ENCODE peak calls at places on chromosomes 6 and 20, in five cellular contexts. T is heart right ventricle, O is activated T-cell treated with anti-CD3 and anti-CD28 coated beads for 24 hours, A is occipital lobe, I is left lung. D is an unnamed sample.

GRCh38 chr6:78910611-78911134 is 43.3 kb downstream of the IRAK1BP1 start:
- DNase-seq in I (peak), T (peak), A (no peak), O (no peak), D (no peak)

GRCh38 chr20:4592316-4593148 is 129.2 kb upstream of the PRND start:
- DNase-seq in T (peak), I (peak), O (peak), A (no peak), D (peak)

GRCh38 chr6:14739830-14740229 is 506.0 kb upstream of the JARID2 start:
- DNase-seq in A (no peak), T (no peak), I (no peak), O (no peak), D (no peak)

GRCh38 chr20:50559149-50559548 is 49.0 kb downstream of the PTPN1 start:
- DNase-seq in T (no peak), A (no peak), I (no peak), O (no peak), D (no peak)

GRCh38 chr6:125585470-125585869 is 164.0 kb upstream of the HEY2 start:
- DNase-seq in O (no peak), T (no peak), A (no peak), I (no peak), D (no peak)

GRCh38 chr6:156787569-156788492 is 10.7 kb downstream of the ARID1B start:
- DNase-seq in A (no peak), O (no peak), T (no peak), I (no peak), D (no peak)

GRCh38 chr6:29564875-29565274 is 5.3 kb upstream of the UBD start:
- DNase-seq in O (no peak), I (no peak), T (no peak), A (no peak), D (no peak)

GRCh38 chr6:84906514-84906913 is 142.1 kb upstream of the TBX18 start:
- DNase-seq in T (no peak), O (no peak), I (no peak), A (no peak), D (no peak)

GRCh38 chr6:135581211-135581610 is 83.7 kb upstream of the AHI1 start:
- DNase-seq in A (no peak), T (no peak), O (no peak), I (no peak), D (no peak)

GRCh38 chr6:45377041-45377554 is 636 bp downstream of the SUPT3H start:
- DNase-seq in O (no peak), I (no peak), T (no peak), A (no peak), D (no peak)

GRCh38 chr6:23531666-23532065 is 594.3 kb upstream of the NRSN1 start:
- DNase-seq in A (no peak), T (no peak), O (no peak), I (no peak), D (no peak)

GRCh38 chr6:108618623-108619152 is 58.0 kb downstream of the FOXO3 start:
- DNase-seq in I (no peak), O (no peak), T (no peak), A (no peak), D (no peak)

D was measured in NB4.